ENCODE peak calls at places on chromosomes 11 and 22, in ten cellular contexts. Q, Y, V, J, Z, A, P, E, S and I are unnamed samples. For H3K36me3, the result is how much of the 10 kb centered on the place peaks cover.

GRCh38 chr11:125429174-125429707 is 66.8 kb downstream of the FEZ1 start:
- DNase-seq in E (peak), V (no peak), S (no peak), P (no peak), Q (peak), Y (no peak), J (peak), Z (no peak), A (no peak), I (no peak)

GRCh38 chr11:2993000-2993330 is 836 bp upstream of the NAP1L4 start:
- DNase-seq in E (no peak), P (no peak), Z (no peak), A (no peak), V (no peak), J (no peak), Q (no peak), S (no peak), Y (no peak), I (no peak)

GRCh38 chr22:29408925-29409324 is 20.6 kb upstream of the AP1B1 start:
- DNase-seq in P (no peak), Z (no peak), V (no peak), J (no peak), Q (no peak), Y (no peak), E (no peak), S (no peak), A (no peak), I (peak)

GRCh38 chr11:58787903-58788302 is 56.2 kb upstream of the GLYAT start:
- DNase-seq in Y (no peak), Q (no peak), J (no peak), P (no peak), V (no peak), Z (no peak), S (no peak), E (no peak), A (no peak), I (no peak)

GRCh38 chr22:17842386-17842785 is 68.1 kb upstream of the BID start:
- DNase-seq in Y (no peak), J (peak), Q (peak), S (no peak), V (peak), A (peak), P (no peak), Z (peak), E (peak), I (no peak)

GRCh38 chr22:32722441-32722840 is 79.1 kb upstream of the TIMP3 start:
- DNase-seq in A (no peak), Y (no peak), Q (no peak), E (no peak), Z (no peak), J (no peak), P (no peak), S (no peak), V (no peak), I (no peak)

GRCh38 chr11:94800394-94800793 is 32.2 kb downstream of the AMOTL1 start:
- DNase-seq in J (no peak), P (no peak), S (no peak), Y (no peak), V (peak), Z (peak), E (no peak), A (no peak), Q (no peak), I (no peak)

GRCh38 chr22:49433044-49433443 is 394.6 kb downstream of the BRD1 start:
- DNase-seq in J (no peak), E (no peak), Q (no peak), Y (no peak), Z (no peak), V (no peak), A (no peak), S (no peak), P (no peak), I (no peak)

GRCh38 chr22:31269892-31270574 is 22.3 kb downstream of the PIK3IP1 start:
- DNase-seq in Y (no peak), J (no peak), A (no peak), E (no peak), Q (no peak), P (no peak), V (no peak), Z (no peak), S (no peak), I (no peak)

DNA sequence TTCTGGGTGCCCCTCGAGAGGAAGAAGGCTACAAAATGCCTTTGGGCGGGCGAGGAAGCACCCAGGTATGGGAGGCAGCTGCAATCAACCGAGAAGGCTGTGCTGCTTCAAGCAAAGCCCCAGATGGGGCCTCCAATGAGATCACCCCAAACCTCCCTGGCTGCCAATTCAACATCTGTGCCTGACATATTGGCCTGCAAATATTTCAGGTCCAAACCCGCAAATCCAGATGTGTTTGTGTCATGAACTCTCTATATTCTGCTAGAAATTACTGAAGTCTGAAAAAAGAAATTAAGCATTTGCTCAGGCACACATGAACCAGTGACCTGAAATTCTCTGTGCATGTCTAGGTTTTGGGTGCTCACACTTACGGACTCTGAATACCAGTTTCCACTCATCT is 78.8 kb upstream of the RCN1 start:
- DNase-seq in V (no peak), Q (no peak), E (no peak), A (no peak), P (no peak), S (no peak), Y (no peak), Z (no peak), J (no peak), I (no peak)
- H3K4me3 ChIP-seq in V (no peak), Q (no peak), E (no peak), A (no peak), P (no peak), S (no peak), Y (no peak), Z (no peak), J (no peak), I (no peak)

GRCh38 chr11:119093666-119093950 is 8.0 kb downstream of the DPAGT1 start:
- DNase-seq in V (no peak), A (no peak), P (no peak), Z (no peak), Y (no peak), S (no peak), Q (no peak), J (no peak), E (no peak), I (no peak)

GRCh38 chr11:119094816-119095065 is 6.9 kb downstream of the DPAGT1 start:
- DNase-seq in A (peak), Z (peak), Q (peak), E (peak), Y (peak), V (peak), J (peak), S (peak), P (peak), I (peak)

GRCh38 chr11:119095066-119095880 is 6.4 kb downstream of the DPAGT1 start:
- DNase-seq in Q (peak), Y (peak), Z (peak), V (peak), A (peak), P (peak), J (peak), S (peak), E (peak), I (peak)

GRCh38 chr11:119092880-119093665 is 8.4 kb downstream of the HMBS start:
- DNase-seq in J (no peak), Y (no peak), S (no peak), P (no peak), E (no peak), Q (peak), Z (no peak), A (no peak), V (no peak), I (no peak)

DNA sequence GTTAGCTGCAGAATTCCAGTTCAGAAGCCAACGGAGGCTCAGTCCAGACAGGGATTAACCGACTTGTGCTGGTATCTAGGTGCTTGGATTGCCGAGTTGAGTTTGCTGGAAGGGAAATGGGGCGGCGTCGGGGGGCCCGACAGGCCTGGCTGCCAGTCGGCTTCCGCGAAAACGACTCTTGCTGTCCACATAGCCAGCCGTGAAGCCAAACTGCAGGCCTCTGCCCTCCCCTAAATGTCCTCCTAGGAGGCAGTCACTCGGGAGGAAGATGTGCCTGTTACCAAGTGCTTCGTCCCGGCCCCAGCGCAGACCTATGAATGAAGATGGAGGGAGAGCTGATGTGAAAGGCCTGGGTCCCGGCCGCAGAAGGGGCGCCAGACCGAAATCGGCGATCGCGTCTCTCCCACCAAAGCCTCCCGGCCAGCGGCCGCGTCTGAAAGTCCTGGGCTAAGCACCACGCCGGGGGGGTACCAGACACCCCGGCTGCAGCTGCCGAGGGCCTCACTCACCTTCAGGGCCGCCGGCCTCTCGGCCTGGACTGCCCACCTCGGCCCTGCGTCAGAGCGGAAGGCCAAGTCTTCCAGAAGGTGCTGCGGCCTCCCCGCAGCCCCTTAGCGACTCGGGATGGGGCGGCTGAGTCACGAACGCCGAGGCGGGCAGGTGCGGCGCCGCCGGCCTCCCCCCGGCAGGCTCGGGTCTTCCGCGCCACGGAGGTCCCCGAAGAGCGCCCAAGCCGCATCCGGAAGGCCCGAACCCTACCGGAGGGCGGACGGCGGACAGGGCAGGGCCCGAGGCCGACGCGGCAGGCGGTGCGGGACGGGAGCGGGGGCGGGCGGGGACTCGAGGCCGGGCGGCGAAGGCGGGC is 7.5 kb downstream of the DPAGT1 start:
- DNase-seq in V (no peak), Z (peak), Y (peak), J (peak), A (peak), Q (peak), E (no peak), S (no peak), P (no peak), I (no peak)
- TF ChIP-seq POLR2A in V (no peak), Z (no peak), Y (no peak), J (no peak), A (no peak), Q (no peak), E (no peak), S (no peak), P (no peak), I (no peak)

GRCh38 chr11:10701982-10702381 is 8.4 kb upstream of the IRAG1 start:
- DNase-seq in Y (no peak), J (no peak), V (no peak), P (no peak), Q (no peak), E (no peak), S (no peak), A (no peak), Z (no peak), I (no peak)
- H3K36me3 ChIP-seq in Y (under half), J (under half), V (under half), P (under half), Q (under half), E (under half), S (under half), A (under half), Z (under half), I (under half)

DNA sequence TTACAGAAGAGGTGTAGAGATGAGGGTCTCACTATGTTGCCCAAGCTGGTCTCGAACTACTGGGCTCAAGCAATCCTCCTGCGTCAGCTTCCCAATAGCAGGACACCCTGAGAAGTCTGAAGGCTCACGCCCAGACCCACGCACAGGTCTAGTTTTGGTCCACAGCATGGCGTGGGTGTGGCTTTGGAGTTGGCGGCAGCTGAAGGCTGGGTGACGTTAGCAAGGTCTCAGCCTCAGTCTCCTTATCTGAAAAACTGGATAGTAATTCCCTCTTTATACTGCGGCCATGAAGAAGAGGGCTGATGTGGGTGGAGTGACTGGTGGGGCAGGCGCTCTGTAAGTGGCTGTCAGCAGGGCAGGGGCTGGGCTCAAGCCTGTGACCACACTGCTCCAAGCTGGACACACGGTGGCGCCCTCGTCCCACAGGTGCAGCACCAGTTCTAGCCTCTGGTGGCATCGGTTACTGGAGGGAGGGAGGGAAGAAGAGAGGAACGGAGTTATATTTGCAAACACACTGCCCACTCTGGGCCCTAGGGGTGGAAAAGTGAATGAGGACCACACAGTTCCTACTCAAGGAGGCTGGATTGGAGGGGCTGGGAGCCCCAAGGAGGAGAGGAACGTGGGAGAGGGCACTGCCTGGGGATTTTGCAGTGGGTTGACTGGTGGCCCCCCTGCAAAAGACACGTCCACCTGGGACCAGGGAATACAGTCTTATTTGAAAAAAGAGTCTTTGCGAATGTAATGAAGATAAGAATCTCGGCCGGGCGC is 19.6 kb upstream of the CARD10 start:
- DNase-seq in E (peak), S (peak), P (peak), A (peak), Q (peak), Z (peak), J (peak), V (peak), Y (peak), I (peak)
- H3K4me3 ChIP-seq in E (no peak), S (no peak), P (no peak), A (peak), Q (no peak), Z (no peak), J (no peak), V (no peak), Y (no peak), I (no peak)

GRCh38 chr22:46579751-46580449 is 40.3 kb upstream of the GRAMD4 start:
- DNase-seq in Y (no peak), E (no peak), Z (no peak), Q (no peak), J (no peak), V (peak), P (no peak), A (no peak), S (peak), I (no peak)
- TF ChIP-seq POLR2A in Y (no peak), E (no peak), Z (no peak), Q (no peak), J (no peak), V (no peak), P (no peak), A (no peak), S (no peak), I (no peak)

GRCh38 chr11:71482746-71483364 is 29.9 kb downstream of the NADSYN1 start:
- DNase-seq in Y (no peak), V (no peak), E (peak), J (no peak), Z (no peak), S (peak), Q (no peak), P (no peak), A (no peak), I (no peak)
- H3K36me3 ChIP-seq in Y (half or more), V (under half), E (half or more), J (under half), Z (under half), S (half or more), Q (half or more), P (half or more), A (under half), I (half or more)